ENCODE peak calls at places on chromosome 1, in four cellular contexts. L is epithelial cell of esophagus; Q is naive thymus-derived CD4-positive, alpha-beta T cell; G is Caco-2. A is an unnamed sample.

GRCh38 chr1:23525558-23526174 is 5.4 kb downstream of the E2F2 start:
- DNase-seq in L (no peak), Q (no peak), G (no peak), A (no peak)

GRCh38 chr1:201939271-201939973 is 6.9 kb downstream of the LMOD1 start:
- DNase-seq in L (no peak), Q (no peak), G (no peak), A (no peak)

GRCh38 chr1:197367631-197368030 is 99.6 kb downstream of the CRB1 start:
- DNase-seq in L (no peak), Q (no peak), G (no peak), A (no peak)

GRCh38 chr1:246582301-246583055 is 16.2 kb downstream of the CNST start:
- DNase-seq in L (no peak), Q (no peak), G (no peak), A (no peak)

GRCh38 chr1:89170171-89171066 is 5.4 kb downstream of the GBP7 start:
- DNase-seq in L (no peak), Q (no peak), G (no peak), A (no peak)

GRCh38 chr1:63607322-63607721 is 14.1 kb downstream of the PGM1 start:
- DNase-seq in L (no peak), Q (no peak), G (no peak), A (no peak)

GRCh38 chr1:245079021-245079609 is 75.7 kb upstream of the KIF26B start:
- DNase-seq in L (peak), Q (no peak), G (no peak), A (peak)

GRCh38 chr1:197775282-197776262 is at the start of gene DENND1B:
- DNase-seq in L (peak), Q (peak), G (peak), A (peak)

GRCh38 chr1:26280333-26281042 is 602 bp downstream of the SH3BGRL3 start:
- DNase-seq in L (peak), Q (no peak), G (no peak), A (peak)

GRCh38 chr1:209924386-209924785 is 13.6 kb upstream of the SYT14 start:
- DNase-seq in L (no peak), Q (no peak), G (no peak), A (no peak)

GRCh38 chr1:186183219-186183618 is 191.8 kb downstream of the TPR start:
- DNase-seq in L (peak), Q (no peak), G (no peak), A (peak)

GRCh38 chr1:62144238-62144831 is 50.3 kb upstream of the L1TD1 start:
- DNase-seq in L (peak), Q (peak), G (peak), A (peak)

GRCh38 chr1:10575616-10576015 is 100.9 kb downstream of the PEX14 start:
- DNase-seq in L (peak), Q (no peak), G (no peak), A (peak)

GRCh38 chr1:89451011-89451410 is 73.6 kb upstream of the LRRC8B start:
- DNase-seq in L (peak), Q (no peak), G (no peak), A (peak)

GRCh38 chr1:103108525-103109150 is 316 bp upstream of the COL11A1 start:
- DNase-seq in L (no peak), Q (no peak), G (no peak), A (no peak)

GRCh38 chr1:3771108-3772026 is 1.2 kb upstream of the SMIM1 start:
- DNase-seq in L (no peak), Q (no peak), G (no peak), A (no peak)

GRCh38 chr1:185438936-185439335 is 121.9 kb upstream of the IVNS1ABP start:
- DNase-seq in L (no peak), Q (no peak), G (no peak), A (no peak)

GRCh38 chr1:225700889-225701465 is 48.1 kb upstream of the ENAH start:
- DNase-seq in L (no peak), Q (no peak), G (no peak), A (peak)

GRCh38 chr1:219302697-219303096 is 129.0 kb downstream of the LYPLAL1 start:
- DNase-seq in L (no peak), Q (no peak), G (no peak), A (no peak)

GRCh38 chr1:115194571-115194970 is 105.3 kb upstream of the TSPAN2 start:
- DNase-seq in L (peak), Q (no peak), G (no peak), A (no peak)

GRCh38 chr1:169363046-169363756 is 4.4 kb downstream of the NME7 start:
- DNase-seq in L (peak), Q (no peak), G (no peak), A (peak)

GRCh38 chr1:211813590-211813989 is 17.0 kb downstream of the LPGAT1 start:
- DNase-seq in L (peak), Q (no peak), G (no peak), A (peak)

GRCh38 chr1:27513958-27514357 is 24.0 kb upstream of the WASF2 start:
- DNase-seq in L (no peak), Q (no peak), G (no peak), A (no peak)

GRCh38 chr1:1304331-1305299 is 3.1 kb downstream of the ACAP3 start:
- DNase-seq in L (peak), Q (no peak), G (peak), A (peak)

GRCh38 chr1:65921461-65921860 is 128.8 kb downstream of the PDE4B start:
- DNase-seq in L (no peak), Q (no peak), G (no peak), A (no peak)

GRCh38 chr1:7389201-7389785 is 381.8 kb upstream of the VAMP3 start:
- DNase-seq in L (no peak), Q (no peak), G (no peak), A (peak)

GRCh38 chr1:17276568-17276967 is 27.7 kb downstream of the PADI3 start:
- DNase-seq in L (peak), Q (no peak), G (no peak), A (peak)

GRCh38 chr1:157404063-157404501 is 148.2 kb downstream of the FCRL5 start:
- DNase-seq in L (no peak), Q (no peak), G (no peak), A (no peak)

GRCh38 chr1:242784074-242784473 is 259.6 kb upstream of the PLD5 start:
- DNase-seq in L (no peak), Q (no peak), G (no peak), A (no peak)

GRCh38 chr1:110636149-110636935 is 30.2 kb upstream of the KCNA2 start:
- DNase-seq in L (no peak), Q (peak), G (no peak), A (no peak)

GRCh38 chr1:225847610-225848009 is 34.6 kb downstream of the TMEM63A start:
- DNase-seq in L (no peak), Q (no peak), G (no peak), A (no peak)

GRCh38 chr1:24696033-24696755 is 49.1 kb upstream of the CLIC4 start:
- DNase-seq in L (no peak), Q (no peak), G (no peak), A (no peak)

GRCh38 chr1:117795190-117795589 is 134.2 kb downstream of the GDAP2 start:
- DNase-seq in L (peak), Q (no peak), G (no peak), A (peak)

GRCh38 chr1:155974208-155975165 is 3.9 kb downstream of the ARHGEF2 start:
- DNase-seq in L (no peak), Q (no peak), G (no peak), A (no peak)

GRCh38 chr1:165443539-165444289 is 1.2 kb downstream of the RXRG start:
- DNase-seq in L (no peak), Q (peak), G (no peak), A (no peak)